ENCODE peak calls at places on chromosomes 12 and 14, in four cellular contexts. One of them, this sample, is unnamed.

GRCh38 chr14:97798204-97798603 is 1001.0 kb downstream of the VRK1 start:
- DNase-seq in A549: no peak
- DNase-seq in K562: no peak
- DNase-seq in SK-N-SH: no peak
- DNase-seq in this sample: no peak

GRCh38 chr12:75944905-75945412 is 86.6 kb downstream of the PHLDA1 start:
- DNase-seq in A549: no peak
- DNase-seq in K562: no peak
- DNase-seq in SK-N-SH: no peak
- DNase-seq in this sample: no peak

GRCh38 chr12:120529641-120530314 is 820 bp upstream of the COQ5 start:
- DNase-seq in A549: peak
- DNase-seq in K562: peak
- DNase-seq in SK-N-SH: peak
- DNase-seq in this sample: peak

GRCh38 chr12:14774944-14775651 is 28.2 kb downstream of the WBP11 start:
- DNase-seq in A549: peak
- DNase-seq in K562: no peak
- DNase-seq in SK-N-SH: peak
- DNase-seq in this sample: peak

GRCh38 chr12:96371138-96371786 is 29.0 kb downstream of the CDK17 start:
- DNase-seq in A549: no peak
- DNase-seq in K562: no peak
- DNase-seq in SK-N-SH: no peak
- DNase-seq in this sample: no peak

GRCh38 chr12:122886851-122887816 is 8.8 kb downstream of the VPS37B start:
- DNase-seq in A549: peak
- DNase-seq in K562: peak
- DNase-seq in SK-N-SH: no peak
- DNase-seq in this sample: peak

GRCh38 chr14:56138987-56139386 is 20.8 kb downstream of the PELI2 start:
- DNase-seq in A549: no peak
- DNase-seq in K562: no peak
- DNase-seq in SK-N-SH: no peak
- DNase-seq in this sample: no peak

GRCh38 chr12:88185988-88186387 is 43.9 kb downstream of the TMTC3 start:
- DNase-seq in A549: peak
- DNase-seq in K562: no peak
- DNase-seq in SK-N-SH: no peak
- DNase-seq in this sample: peak

GRCh38 chr12:37666069-37666781 is 650.3 kb upstream of the ALG10B start:
- DNase-seq in A549: no peak
- DNase-seq in K562: no peak
- DNase-seq in SK-N-SH: no peak
- DNase-seq in this sample: no peak

GRCh38 chr14:104926619-104927431 is 2.1 kb downstream of the PLD4 start:
- DNase-seq in A549: no peak
- DNase-seq in K562: no peak
- DNase-seq in SK-N-SH: no peak
- DNase-seq in this sample: no peak

GRCh38 chr12:53952871-53953734 is 1.6 kb upstream of the HOXC12 start:
- DNase-seq in A549: peak
- DNase-seq in K562: no peak
- DNase-seq in SK-N-SH: no peak
- DNase-seq in this sample: no peak

GRCh38 chr12:131132118-131132892 is 178.6 kb downstream of the ADGRD1 start:
- DNase-seq in A549: peak
- DNase-seq in K562: peak
- DNase-seq in SK-N-SH: peak
- DNase-seq in this sample: peak

GRCh38 chr12:89160716-89161123 is 191.6 kb downstream of the DUSP6 start:
- DNase-seq in A549: peak
- DNase-seq in K562: no peak
- DNase-seq in SK-N-SH: peak
- DNase-seq in this sample: peak

GRCh38 chr12:56978397-56979138 is 21.2 kb upstream of the RDH16 start:
- DNase-seq in A549: no peak
- DNase-seq in K562: no peak
- DNase-seq in SK-N-SH: no peak
- DNase-seq in this sample: no peak

GRCh38 chr14:99185436-99186068 is 86.4 kb downstream of the BCL11B start:
- DNase-seq in A549: no peak
- DNase-seq in K562: no peak
- DNase-seq in SK-N-SH: no peak
- DNase-seq in this sample: no peak

GRCh38 chr12:53719649-53720048 is 7.6 kb downstream of the CALCOCO1 start:
- DNase-seq in A549: peak
- DNase-seq in K562: no peak
- DNase-seq in SK-N-SH: no peak
- DNase-seq in this sample: no peak

GRCh38 chr12:121792607-121793500 is 634 bp downstream of the RHOF start:
- DNase-seq in A549: no peak
- DNase-seq in K562: no peak
- DNase-seq in SK-N-SH: no peak
- DNase-seq in this sample: no peak

DNA sequence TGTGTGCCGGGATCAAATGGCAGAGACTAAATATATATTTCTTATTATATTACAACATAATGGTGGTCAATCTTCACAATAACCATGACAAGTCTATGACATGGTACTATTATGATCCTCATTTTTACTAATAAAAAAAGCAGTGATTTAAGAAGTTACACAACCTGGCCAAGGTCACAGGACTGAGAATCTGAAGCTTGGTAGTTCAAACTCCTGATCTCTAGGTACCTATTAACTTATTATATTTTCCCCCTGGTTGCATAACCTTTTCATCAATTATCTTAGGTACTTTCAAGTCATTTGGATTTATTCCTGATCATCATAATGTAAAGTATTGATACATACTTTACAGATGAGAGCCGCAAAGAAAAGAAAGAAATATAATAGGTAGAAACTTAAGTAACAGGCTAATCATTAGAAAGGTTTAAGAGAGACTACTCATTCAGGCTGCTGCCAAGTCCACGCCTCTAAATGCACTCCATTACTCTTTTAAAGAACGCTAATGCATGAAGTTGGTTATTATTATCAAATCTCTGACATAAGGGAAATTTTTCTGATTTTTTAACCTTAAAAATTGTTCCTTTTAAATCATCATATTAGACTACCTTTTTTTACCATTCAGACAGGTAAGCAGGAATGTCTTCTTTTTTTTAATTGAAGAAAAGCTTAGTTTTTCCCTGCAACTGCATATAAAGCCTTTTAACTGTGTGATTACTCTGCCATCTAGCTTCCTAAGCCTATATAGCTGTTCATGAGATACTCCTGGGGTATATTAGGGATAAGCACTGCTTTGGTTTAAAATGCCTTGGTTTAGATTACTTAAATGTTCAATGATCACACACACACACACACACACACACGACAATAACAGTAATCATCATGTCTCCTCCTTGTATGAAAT is 35.6 kb downstream of the RPS29 start:
- DNase-seq in A549: peak
- DNase-seq in K562: peak
- DNase-seq in SK-N-SH: peak
- DNase-seq in this sample: peak
- TF ChIP-seq RFX5 in A549: no peak
- TF ChIP-seq RFX5 in K562: no peak
- TF ChIP-seq RFX5 in SK-N-SH: no peak
- TF ChIP-seq RFX5 in this sample: no peak

DNA sequence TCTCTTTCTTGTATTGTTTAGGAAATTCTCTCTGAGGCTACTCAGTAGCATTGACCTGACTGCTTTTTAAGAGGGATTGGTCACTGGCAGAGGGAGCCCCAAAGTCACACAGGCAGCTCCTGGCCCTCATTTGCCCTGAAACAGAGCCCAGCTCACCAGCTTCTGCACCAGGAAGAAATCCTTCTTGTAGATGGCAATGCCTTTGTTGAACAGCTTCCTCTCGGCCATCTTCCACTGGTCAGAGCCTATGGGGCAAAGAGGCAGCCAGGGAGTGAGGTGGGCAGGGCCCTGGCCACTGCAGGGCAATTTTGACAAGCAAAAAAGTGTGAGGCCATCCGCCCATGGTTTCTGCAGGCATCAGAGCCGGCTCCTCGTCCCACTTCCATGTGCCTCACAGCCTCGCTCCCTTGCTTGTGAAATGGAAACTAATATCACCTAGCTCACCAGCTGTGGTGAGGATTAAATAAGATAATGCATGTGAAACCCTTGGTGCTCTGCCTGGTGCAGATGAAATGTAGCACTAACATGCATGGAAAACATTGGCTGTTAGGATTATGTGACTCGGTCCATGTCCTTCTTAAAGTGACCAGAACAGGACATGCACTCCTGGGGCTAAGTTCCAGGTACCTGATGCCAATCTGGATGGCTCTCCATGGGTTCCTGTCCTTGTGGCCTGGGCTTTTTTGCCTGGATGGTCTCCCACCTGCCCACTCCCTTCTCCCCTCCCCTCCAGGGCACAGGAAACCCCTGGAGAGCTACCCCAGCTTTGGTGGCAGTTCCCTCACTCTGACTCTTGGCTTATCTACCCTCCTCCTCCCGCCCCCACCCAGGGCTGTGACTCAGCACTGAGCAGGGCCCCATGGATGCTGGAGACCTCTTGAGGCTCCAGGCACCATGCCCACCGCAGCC is 11.2 kb upstream of the PNMA1 start:
- DNase-seq in A549: no peak
- DNase-seq in K562: peak
- DNase-seq in SK-N-SH: no peak
- DNase-seq in this sample: peak
- TF ChIP-seq RFX5 in A549: no peak
- TF ChIP-seq RFX5 in K562: no peak
- TF ChIP-seq RFX5 in SK-N-SH: no peak
- TF ChIP-seq RFX5 in this sample: no peak

DNA sequence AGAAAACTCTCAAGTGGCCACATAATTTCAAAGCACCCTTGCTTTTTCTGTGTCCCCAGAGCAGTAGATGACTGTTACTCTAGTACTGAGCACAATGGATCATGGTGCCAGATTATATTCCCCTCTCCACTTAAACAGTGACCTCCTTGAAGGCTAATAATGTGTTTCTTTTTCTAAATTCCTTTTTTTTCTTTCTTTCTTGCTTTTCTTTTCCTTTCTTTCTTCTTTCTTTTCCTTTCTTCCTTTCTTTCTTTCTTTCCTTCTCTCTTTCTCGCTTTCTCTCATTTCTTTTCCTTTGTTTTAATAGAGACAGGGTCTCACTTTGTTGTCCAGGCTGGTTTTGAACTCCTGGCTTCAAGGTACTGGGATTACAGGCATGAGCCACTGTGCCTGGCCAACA is 26.2 kb upstream of the TSPAN11 start:
- DNase-seq in A549: no peak
- DNase-seq in K562: no peak
- DNase-seq in SK-N-SH: no peak
- DNase-seq in this sample: no peak
- TF ChIP-seq RFX5 in A549: no peak
- TF ChIP-seq RFX5 in K562: no peak
- TF ChIP-seq RFX5 in SK-N-SH: no peak
- TF ChIP-seq RFX5 in this sample: no peak

GRCh38 chr12:7483343-7483742 is 20.2 kb downstream of the CD163 start:
- DNase-seq in A549: no peak
- DNase-seq in K562: no peak
- DNase-seq in SK-N-SH: no peak
- DNase-seq in this sample: no peak

GRCh38 chr12:7479784-7480183 is 23.8 kb downstream of the CD163 start:
- DNase-seq in A549: no peak
- DNase-seq in K562: no peak
- DNase-seq in SK-N-SH: no peak
- DNase-seq in this sample: no peak
- TF ChIP-seq RFX5 in A549: no peak
- TF ChIP-seq RFX5 in K562: no peak
- TF ChIP-seq RFX5 in SK-N-SH: no peak
- TF ChIP-seq RFX5 in this sample: no peak

GRCh38 chr12:42129595-42130204 is 15.0 kb downstream of the GXYLT1 start:
- DNase-seq in A549: peak
- DNase-seq in K562: peak
- DNase-seq in SK-N-SH: peak
- DNase-seq in this sample: peak
- TF ChIP-seq RFX5 in A549: no peak
- TF ChIP-seq RFX5 in K562: no peak
- TF ChIP-seq RFX5 in SK-N-SH: no peak
- TF ChIP-seq RFX5 in this sample: no peak

DNA sequence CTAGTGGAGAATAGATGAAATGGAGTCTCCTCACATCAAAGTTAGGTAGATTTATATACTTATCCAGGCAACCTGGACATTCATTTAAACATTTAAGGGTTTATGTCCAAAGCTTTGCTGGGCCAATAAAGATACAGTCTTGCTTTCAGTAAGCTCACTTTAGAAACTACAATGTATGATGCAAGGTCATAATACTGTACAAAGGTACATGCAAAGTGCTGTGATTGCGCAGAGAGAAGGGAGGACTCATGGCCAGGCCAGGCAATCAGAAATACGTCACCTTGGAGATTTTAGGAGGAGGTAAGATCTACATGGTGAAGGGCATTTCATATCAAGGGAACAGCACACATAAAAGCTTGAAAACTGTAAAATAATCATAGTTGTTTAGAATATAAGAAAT is 113.6 kb downstream of the FGD4 start:
- DNase-seq in A549: no peak
- DNase-seq in K562: no peak
- DNase-seq in SK-N-SH: no peak
- DNase-seq in this sample: no peak
- TF ChIP-seq RFX5 in A549: no peak
- TF ChIP-seq RFX5 in K562: no peak
- TF ChIP-seq RFX5 in SK-N-SH: no peak
- TF ChIP-seq RFX5 in this sample: no peak

GRCh38 chr12:46472893-46473633 is 100.5 kb upstream of the SLC38A2 start:
- DNase-seq in A549: peak
- DNase-seq in K562: peak
- DNase-seq in SK-N-SH: peak
- DNase-seq in this sample: peak

GRCh38 chr12:46470039-46470627 is 97.6 kb upstream of the SLC38A2 start:
- DNase-seq in A549: no peak
- DNase-seq in K562: no peak
- DNase-seq in SK-N-SH: no peak
- DNase-seq in this sample: no peak

GRCh38 chr12:46472144-46472705 is 99.7 kb upstream of the SLC38A2 start:
- DNase-seq in A549: no peak
- DNase-seq in K562: no peak
- DNase-seq in SK-N-SH: no peak
- DNase-seq in this sample: no peak

GRCh38 chr12:46471404-46471803 is 98.8 kb upstream of the SLC38A2 start:
- DNase-seq in A549: no peak
- DNase-seq in K562: no peak
- DNase-seq in SK-N-SH: no peak
- DNase-seq in this sample: no peak

DNA sequence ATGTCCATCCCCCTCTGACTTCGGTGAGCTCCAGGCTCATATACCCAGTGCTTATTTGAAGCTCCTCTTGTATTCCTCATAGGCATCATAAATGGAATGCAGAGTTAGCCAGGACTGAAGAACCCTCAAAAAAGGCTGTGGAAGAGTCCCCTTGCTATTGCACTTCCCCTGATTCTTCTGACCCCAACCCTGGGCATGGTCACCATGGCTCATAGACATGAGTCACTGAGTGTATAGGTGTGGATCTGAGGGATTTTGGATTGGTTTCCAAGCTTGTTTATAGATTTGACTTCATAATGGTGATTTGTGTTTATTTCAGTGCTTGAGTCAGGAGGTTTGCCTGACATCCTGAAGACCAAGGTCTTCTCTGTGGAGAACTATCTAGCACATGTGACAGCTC is 98.4 kb upstream of the SLC38A2 start:
- DNase-seq in A549: no peak
- DNase-seq in K562: no peak
- DNase-seq in SK-N-SH: no peak
- DNase-seq in this sample: peak
- TF ChIP-seq RFX5 in A549: no peak
- TF ChIP-seq RFX5 in K562: no peak
- TF ChIP-seq RFX5 in SK-N-SH: no peak
- TF ChIP-seq RFX5 in this sample: no peak

This sample was measured in IMR-90.